ENCODE peak calls at places on chromosomes 5 and 9, in four cellular contexts. G is endodermal cell, J is ascending aorta, C is IMR-90. F is an unnamed sample. For H3K4me1, the result is how much of the 10 kb centered on the place peaks cover.

GRCh38 chr5:122532035-122532434 is 220.0 kb downstream of the SNCAIP start:
- DNase-seq in G (no peak), J (no peak), C (no peak), F (no peak)

GRCh38 chr5:137075163-137075970 is 423.8 kb downstream of the SPOCK1 start:
- DNase-seq in G (peak), J (no peak), C (peak), F (peak)

GRCh38 chr5:84028093-84028492 is 307.4 kb upstream of the HAPLN1 start:
- DNase-seq in G (no peak), J (no peak), C (peak), F (no peak)

GRCh38 chr5:132828846-132829494 is 1.5 kb downstream of the SHROOM1 start:
- DNase-seq in G (no peak), J (no peak), C (no peak), F (no peak)

GRCh38 chr5:160181965-160182622 is 47.2 kb upstream of the FABP6 start:
- DNase-seq in G (no peak), J (no peak), C (no peak), F (no peak)

GRCh38 chr5:96280946-96281393 is 152.1 kb downstream of the PCSK1 start:
- DNase-seq in G (no peak), J (no peak), C (no peak), F (no peak)

GRCh38 chr9:92671323-92671722 is 1.4 kb upstream of the IPPK start:
- DNase-seq in G (peak), J (no peak), C (peak), F (no peak)

GRCh38 chr9:87685431-87685830 is 40.5 kb upstream of the CTSL start:
- DNase-seq in G (peak), J (no peak), C (peak), F (no peak)

GRCh38 chr9:110173322-110173642 is 34.7 kb downstream of the C9orf152 start:
- DNase-seq in G (no peak), J (no peak), C (no peak), F (no peak)

GRCh38 chr9:19940808-19941207 is 152.0 kb upstream of the SLC24A2 start:
- DNase-seq in G (no peak), J (no peak), C (no peak), F (no peak)

GRCh38 chr9:78510035-78510434 is 213.1 kb downstream of the PSAT1 start:
- DNase-seq in G (no peak), J (no peak), C (no peak), F (no peak)

GRCh38 chr9:101593345-101593744 is 1.4 kb downstream of the PPP3R2 start:
- DNase-seq in G (no peak), J (no peak), C (no peak), F (no peak)

GRCh38 chr5:112795944-112796678 is 58.4 kb downstream of the APC start:
- DNase-seq in G (no peak), J (no peak), C (no peak), F (no peak)

GRCh38 chr9:5764130-5764868 is 68.6 kb downstream of the ERMP1 start:
- DNase-seq in G (no peak), J (no peak), C (no peak), F (no peak)

GRCh38 chr9:37775216-37775919 is 9.5 kb downstream of the EXOSC3 start:
- DNase-seq in G (no peak), J (no peak), C (peak), F (no peak)

GRCh38 chr9:120920495-120921178 is 6.0 kb downstream of the TRAF1 start:
- DNase-seq in G (no peak), J (no peak), C (no peak), F (no peak)

GRCh38 chr9:6564868-6565267 is 80.7 kb downstream of the GLDC start:
- DNase-seq in G (no peak), J (no peak), C (no peak), F (no peak)

GRCh38 chr9:111661802-111662491 is 542 bp downstream of the GNG10 start:
- DNase-seq in G (peak), J (no peak), C (peak), F (peak)

GRCh38 chr5:14775857-14776256 is 95.7 kb downstream of the ANKH start:
- DNase-seq in G (no peak), J (no peak), C (peak), F (peak)

GRCh38 chr5:149629421-149629820 is 48.1 kb downstream of the ARHGEF37 start:
- DNase-seq in G (no peak), J (no peak), C (no peak), F (no peak)

GRCh38 chr5:159735749-159736660 is 180.3 kb upstream of the ADRA1B start:
- DNase-seq in G (no peak), J (no peak), C (no peak), F (no peak)

GRCh38 chr5:113166710-113167366 is 190.2 kb downstream of the DCP2 start:
- DNase-seq in G (peak), J (no peak), C (peak), F (no peak)

GRCh38 chr5:125134216-125135081 is 388.0 kb upstream of the ZNF608 start:
- DNase-seq in G (no peak), J (no peak), C (peak), F (no peak)

GRCh38 chr9:127117801-127118200 is 4.6 kb downstream of the ANGPTL2 start:
- DNase-seq in G (no peak), J (no peak), C (no peak), F (no peak)

GRCh38 chr9:127114606-127115005 is 7.8 kb downstream of the ANGPTL2 start:
- DNase-seq in G (no peak), J (no peak), C (no peak), F (no peak)

GRCh38 chr9:127118597-127119318 is 3.7 kb downstream of the ANGPTL2 start:
- DNase-seq in G (no peak), J (no peak), C (no peak), F (no peak)

GRCh38 chr9:127116088-127116726 is 6.2 kb downstream of the ANGPTL2 start:
- DNase-seq in G (no peak), J (no peak), C (no peak), F (no peak)

DNA sequence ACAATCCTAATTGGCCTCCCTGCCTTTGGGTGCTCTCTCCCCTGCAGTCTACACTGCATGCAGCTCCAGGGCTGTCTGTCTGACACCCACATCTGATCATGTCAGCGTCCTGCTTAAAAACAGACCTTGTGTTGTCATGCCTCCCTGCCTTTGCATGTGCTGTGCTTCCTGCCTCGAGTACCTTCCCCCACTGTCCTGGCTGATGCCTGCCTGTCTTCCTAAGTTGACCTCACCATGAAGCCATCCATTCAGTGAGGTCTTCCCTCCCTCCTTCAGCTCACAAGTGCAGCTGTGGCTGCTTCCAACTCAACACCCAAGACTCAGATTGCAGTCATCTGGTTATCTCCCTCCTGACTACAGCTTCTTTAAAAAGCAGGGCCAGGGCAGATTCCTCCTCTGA is 5.5 kb downstream of the ANGPTL2 start:
- DNase-seq in G (no peak), J (no peak), C (peak), F (no peak)
- H3K4me1 ChIP-seq in G (under half), J (under half), C (under half), F (under half)

GRCh38 chr5:1133510-1134255 is 21.8 kb upstream of the SLC12A7 start:
- DNase-seq in G (no peak), J (no peak), C (no peak), F (no peak)

GRCh38 chr5:1135696-1136525 is 24.0 kb upstream of the SLC12A7 start:
- DNase-seq in G (no peak), J (no peak), C (no peak), F (no peak)

GRCh38 chr5:1133108-1133507 is 21.2 kb upstream of the SLC12A7 start:
- DNase-seq in G (no peak), J (no peak), C (no peak), F (no peak)

GRCh38 chr5:1132570-1132969 is 20.7 kb upstream of the SLC12A7 start:
- DNase-seq in G (no peak), J (no peak), C (no peak), F (no peak)

DNA sequence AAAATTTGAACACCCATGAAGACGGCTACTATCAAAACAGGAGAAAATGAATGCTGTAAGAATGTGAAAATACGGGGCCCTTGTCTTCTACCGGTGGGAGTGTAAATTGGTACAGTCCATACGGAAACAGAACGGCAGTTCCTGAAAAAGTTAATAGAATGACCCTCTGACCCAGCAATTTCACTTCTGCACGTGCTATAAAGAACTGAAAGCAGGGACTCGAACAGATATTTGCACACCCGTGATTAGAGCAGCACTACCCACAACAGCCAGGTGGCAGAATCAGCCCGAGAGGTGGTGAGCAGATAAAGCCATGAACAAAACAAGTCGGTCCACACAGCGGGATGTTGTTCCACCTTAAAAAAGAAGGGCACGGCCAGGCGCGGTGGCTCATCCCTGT is 22.6 kb upstream of the SLC12A7 start:
- DNase-seq in G (no peak), J (no peak), C (no peak), F (peak)
- TF ChIP-seq CTCF in G (peak), J (no peak), C (no peak), F (no peak)

GRCh38 chr5:141101059-141101458 is 786 bp downstream of the PCDHB3 start:
- DNase-seq in G (no peak), J (no peak), C (no peak), F (no peak)

GRCh38 chr5:141095263-141095641 is 837 bp downstream of the PCDHB2 start:
- DNase-seq in G (peak), J (no peak), C (no peak), F (no peak)

GRCh38 chr5:141105350-141105749 is 5.1 kb downstream of the PCDHB3 start:
- DNase-seq in G (no peak), J (no peak), C (no peak), F (no peak)

GRCh38 chr5:141094481-141095262 is at the start of gene PCDHB2:
- DNase-seq in G (peak), J (no peak), C (peak), F (no peak)

GRCh38 chr5:141100243-141100805 is at the start of gene PCDHB3:
- DNase-seq in G (peak), J (no peak), C (peak), F (no peak)
- H3K4me3 ChIP-seq in G (no peak), J (peak), C (peak), F (no peak)

DNA sequence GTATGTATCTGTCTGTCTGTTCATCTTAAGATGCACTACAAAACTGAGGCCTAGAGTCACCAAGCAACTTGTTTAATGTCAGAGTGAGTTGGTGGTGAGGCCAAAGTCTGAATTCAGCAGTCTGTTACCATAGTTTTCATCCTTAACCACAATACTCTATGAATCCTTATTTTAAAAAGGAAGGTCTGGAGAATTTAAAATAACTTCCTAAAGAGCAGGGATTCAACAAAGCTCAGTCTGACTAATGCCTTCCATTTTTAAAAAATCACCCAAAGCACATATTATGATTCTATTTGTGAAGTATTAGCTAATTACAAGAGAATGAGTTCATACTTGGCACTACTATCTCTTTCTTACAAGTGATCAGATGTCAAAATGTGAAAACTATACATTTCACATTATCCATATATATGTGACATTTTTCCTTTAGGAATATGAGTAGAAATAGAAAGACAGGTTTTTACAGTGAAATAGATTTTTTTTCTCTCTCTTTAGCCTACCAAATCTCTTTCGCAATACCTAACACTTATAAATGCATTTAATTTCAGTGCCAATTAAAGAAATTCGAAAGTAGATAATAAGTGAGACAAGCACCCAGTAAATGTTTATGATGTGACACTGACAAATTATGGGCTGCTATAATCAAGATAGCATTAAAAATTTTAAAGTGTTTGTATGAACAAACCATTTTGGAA is 102.2 kb upstream of the CDKN2B start:
- DNase-seq in G (no peak), J (no peak), C (peak), F (no peak)
- H3K4me1 ChIP-seq in G (under half), J (under half), C (under half), F (under half)

GRCh38 chr5:35617060-35617434 is 616 bp upstream of the SPEF2 start:
- DNase-seq in G (no peak), J (no peak), C (no peak), F (no peak)
- TF ChIP-seq CTCF in G (no peak), J (no peak), C (no peak), F (no peak)

GRCh38 chr5:50675385-50675784 is 8.9 kb downstream of the PARP8 start:
- DNase-seq in G (no peak), J (no peak), C (no peak), F (no peak)

GRCh38 chr5:50667079-50667652 is 729 bp downstream of the PARP8 start:
- DNase-seq in G (peak), J (peak), C (peak), F (peak)

GRCh38 chr5:50667653-50668403 is 1.4 kb downstream of the PARP8 start:
- DNase-seq in G (peak), J (no peak), C (peak), F (peak)

GRCh38 chr5:50672663-50673062 is 6.2 kb downstream of the PARP8 start:
- DNase-seq in G (no peak), J (no peak), C (no peak), F (no peak)
- H3K4me3 ChIP-seq in G (no peak), J (no peak), C (no peak), F (no peak)

GRCh38 chr9:99105152-99106043 is 485 bp downstream of the TGFBR1 start:
- DNase-seq in G (peak), J (peak), C (peak), F (peak)

GRCh38 chr9:99109522-99109921 is 4.6 kb downstream of the TGFBR1 start:
- DNase-seq in G (no peak), J (no peak), C (peak), F (no peak)

GRCh38 chr9:99104459-99105151 is at the start of gene TGFBR1:
- DNase-seq in G (peak), J (peak), C (peak), F (peak)

GRCh38 chr9:99106044-99106375 is 1.1 kb downstream of the TGFBR1 start:
- DNase-seq in G (no peak), J (no peak), C (no peak), F (no peak)

DNA sequence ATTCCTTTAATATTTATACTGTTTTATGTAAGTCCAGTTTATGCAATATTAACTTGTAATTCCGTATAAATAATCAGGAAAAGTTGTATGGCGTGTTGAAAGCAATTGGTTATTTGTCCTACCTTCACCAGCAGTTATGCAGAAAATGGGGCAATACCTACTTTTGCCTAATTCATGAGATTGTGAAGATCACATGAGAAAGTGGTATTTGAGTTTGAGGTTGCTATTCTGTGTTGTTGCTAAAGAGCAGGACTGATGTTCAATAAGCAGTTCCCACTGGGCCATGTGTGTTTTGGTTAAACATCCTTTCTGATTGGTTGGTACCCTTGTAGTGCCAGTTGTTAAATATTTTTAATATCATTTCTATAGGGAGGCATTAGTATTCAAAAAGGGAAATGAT is 3.2 kb downstream of the TGFBR1 start:
- DNase-seq in G (no peak), J (no peak), C (no peak), F (no peak)
- H3K4me1 ChIP-seq in G (under half), J (under half), C (under half), F (under half)

GRCh38 chr9:136527131-136527530 is 18.7 kb downstream of the NOTCH1 start:
- DNase-seq in G (no peak), J (no peak), C (no peak), F (peak)

GRCh38 chr9:136529516-136530471 is 16.1 kb downstream of the NOTCH1 start:
- DNase-seq in G (no peak), J (no peak), C (no peak), F (peak)

GRCh38 chr9:136526625-136527066 is 19.2 kb downstream of the NOTCH1 start:
- DNase-seq in G (peak), J (no peak), C (no peak), F (peak)

GRCh38 chr9:136528716-136529341 is 17.0 kb downstream of the NOTCH1 start:
- DNase-seq in G (no peak), J (no peak), C (no peak), F (peak)

DNA sequence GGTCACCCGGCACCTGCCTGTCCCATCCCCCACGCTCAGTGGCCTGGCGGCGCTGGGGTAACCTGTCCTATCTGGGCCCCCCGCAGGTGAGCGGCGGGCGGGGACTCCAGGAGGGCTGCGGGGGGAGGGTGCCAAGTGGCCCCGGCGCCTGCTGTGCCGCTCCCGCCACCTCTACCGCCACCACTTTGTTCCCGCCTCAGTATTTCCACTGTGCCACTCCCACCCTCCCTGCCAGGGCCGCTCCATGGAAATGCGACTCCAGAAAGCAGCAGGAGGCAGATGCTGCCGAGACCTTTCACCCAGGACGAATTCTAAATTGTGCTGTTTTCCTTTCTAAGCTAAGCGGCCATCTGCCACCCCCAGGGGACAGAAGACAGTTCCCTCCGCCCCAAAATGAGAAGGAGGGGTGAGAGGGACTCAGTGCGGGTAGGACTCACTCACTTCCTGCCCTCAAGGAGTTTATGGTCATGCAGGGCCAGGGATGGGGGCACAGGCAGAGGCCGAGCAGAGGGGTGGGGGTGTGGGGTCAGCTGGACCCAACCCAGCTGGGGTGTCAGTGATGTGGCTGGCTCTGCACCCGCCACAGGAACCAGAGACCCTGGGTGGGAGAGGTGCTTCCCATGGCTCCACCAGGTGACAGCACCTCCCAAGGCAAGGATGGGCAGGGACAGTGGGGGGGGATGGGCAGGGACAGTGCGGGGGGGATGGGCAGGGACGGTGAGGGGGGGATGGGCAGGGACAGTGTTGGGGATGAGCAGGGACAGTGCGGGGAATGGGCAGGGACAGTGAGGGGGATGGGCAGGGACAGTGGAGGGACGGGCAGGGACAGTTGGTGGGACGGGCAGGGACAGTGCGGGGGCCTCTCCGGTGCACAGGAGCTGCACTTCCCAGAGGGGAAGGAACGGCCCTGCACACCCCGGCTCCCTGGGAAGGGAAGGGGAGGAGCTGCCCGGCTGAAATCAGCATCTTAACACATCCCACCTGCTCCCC is 17.8 kb downstream of the NOTCH1 start:
- DNase-seq in G (peak), J (no peak), C (no peak), F (peak)
- TF ChIP-seq CTCF in G (no peak), J (no peak), C (no peak), F (no peak)

GRCh38 chr9:130661461-130662098 is 2.8 kb upstream of the PRDM12 start:
- DNase-seq in G (peak), J (no peak), C (no peak), F (no peak)
- H3K4me3 ChIP-seq in G (no peak), J (peak), C (no peak), F (no peak)